ENCODE peak calls at places on chromosomes 12 and 14, in nine cellular contexts. I is HEK293T; E is stimulated activated CD4-positive, alpha-beta T cell treated with anti-CD3 and anti-CD28 coated beads, TNF-alpha, amount 100 ng/mL, for 4 hours; T is NCI-H2081; Q is left ventricle myocardium inferior; Y is activated T-helper 1 cell treated with Interleukin-2 at 50 U/mL for 16 hours; A is hippocampal formation; O is GM13977; C is Peyer's patch. K is an unnamed sample.

GRCh38 chr12:40178701-40179100 is 46.1 kb upstream of the LRRK2 start:
- DNase-seq in I (no peak), E (no peak), T (no peak), Q (no peak), Y (no peak), A (no peak), O (no peak), C (no peak), K (no peak)

GRCh38 chr12:29314421-29314820 is 66.6 kb downstream of the ERGIC2 start:
- DNase-seq in I (no peak), E (no peak), T (no peak), Q (peak), Y (no peak), A (peak), O (no peak), C (no peak), K (no peak)

GRCh38 chr12:1576410-1577240 is 17.8 kb downstream of the FBXL14 start:
- DNase-seq in I (peak), E (no peak), T (no peak), Q (no peak), Y (no peak), A (no peak), O (no peak), C (no peak), K (peak)

GRCh38 chr12:108282676-108283075 is 56.4 kb downstream of the CMKLR1 start:
- DNase-seq in I (no peak), E (no peak), T (no peak), Q (no peak), Y (no peak), A (no peak), O (no peak), C (no peak), K (no peak)

GRCh38 chr14:56400426-56400825 is 179.2 kb upstream of the TMEM260 start:
- DNase-seq in I (no peak), E (no peak), T (no peak), Q (no peak), Y (no peak), A (no peak), O (no peak), C (no peak), K (no peak)

GRCh38 chr12:105748806-105749600 is 389.8 kb downstream of the NUAK1 start:
- DNase-seq in I (no peak), E (no peak), T (no peak), Q (peak), Y (no peak), A (peak), O (no peak), C (no peak), K (peak)

GRCh38 chr14:93430319-93430801 is 379 bp upstream of the UNC79 start:
- DNase-seq in I (peak), E (no peak), T (peak), Q (no peak), Y (no peak), A (peak), O (no peak), C (no peak), K (peak)

GRCh38 chr12:102992720-102993119 is 35.2 kb downstream of the ASCL1 start:
- DNase-seq in I (no peak), E (no peak), T (no peak), Q (no peak), Y (no peak), A (no peak), O (no peak), C (no peak), K (no peak)

GRCh38 chr12:22283006-22283506 is 51.5 kb downstream of the ST8SIA1 start:
- DNase-seq in I (no peak), E (no peak), T (no peak), Q (no peak), Y (no peak), A (no peak), O (no peak), C (no peak), K (peak)

GRCh38 chr12:49046129-49046895 is 14.3 kb downstream of the KMT2D start:
- DNase-seq in I (no peak), E (no peak), T (no peak), Q (no peak), Y (no peak), A (no peak), O (no peak), C (peak), K (no peak)

GRCh38 chr12:131390408-131391100 is 320.3 kb upstream of the SFSWAP start:
- DNase-seq in I (no peak), E (no peak), T (no peak), Q (no peak), Y (no peak), A (peak), O (peak), C (no peak), K (no peak)

GRCh38 chr14:100910888-100911664 is 7.6 kb upstream of the RTL1 start:
- DNase-seq in I (no peak), E (no peak), T (no peak), Q (no peak), Y (no peak), A (no peak), O (no peak), C (no peak), K (no peak)

GRCh38 chr12:102406033-102406584 is 74.3 kb downstream of the IGF1 start:
- DNase-seq in I (no peak), E (no peak), T (peak), Q (peak), Y (no peak), A (peak), O (no peak), C (no peak), K (peak)

GRCh38 chr14:50373959-50374358 is 22.7 kb downstream of the CDKL1 start:
- DNase-seq in I (no peak), E (no peak), T (no peak), Q (no peak), Y (no peak), A (no peak), O (no peak), C (no peak), K (no peak)

GRCh38 chr12:125246346-125246656 is 181.1 kb downstream of the AACS start:
- DNase-seq in I (no peak), E (no peak), T (no peak), Q (no peak), Y (no peak), A (no peak), O (no peak), C (no peak), K (no peak)

GRCh38 chr12:106082216-106083175 is 56.3 kb downstream of the NUAK1 start:
- DNase-seq in I (peak), E (no peak), T (no peak), Q (no peak), Y (no peak), A (no peak), O (no peak), C (no peak), K (no peak)

GRCh38 chr14:34460841-34461240 is 1.2 kb downstream of the SPTSSA start:
- DNase-seq in I (no peak), E (no peak), T (no peak), Q (no peak), Y (no peak), A (no peak), O (no peak), C (no peak), K (no peak)

GRCh38 chr12:96236221-96236822 is 42.1 kb downstream of the ELK3 start:
- DNase-seq in I (no peak), E (no peak), T (no peak), Q (peak), Y (no peak), A (no peak), O (no peak), C (no peak), K (peak)

GRCh38 chr14:69269381-69269780 is 9.4 kb downstream of the GALNT16 start:
- DNase-seq in I (no peak), E (no peak), T (no peak), Q (no peak), Y (no peak), A (no peak), O (no peak), C (no peak), K (no peak)

GRCh38 chr14:32584079-32584478 is 255.0 kb downstream of the AKAP6 start:
- DNase-seq in I (no peak), E (no peak), T (no peak), Q (no peak), Y (no peak), A (no peak), O (no peak), C (no peak), K (no peak)

GRCh38 chr12:111387747-111388365 is 17.9 kb upstream of the SH2B3 start:
- DNase-seq in I (no peak), E (no peak), T (no peak), Q (no peak), Y (no peak), A (no peak), O (no peak), C (no peak), K (no peak)

GRCh38 chr12:96493101-96493500 is 3.7 kb downstream of the CFAP54 start:
- DNase-seq in I (no peak), E (no peak), T (no peak), Q (no peak), Y (no peak), A (no peak), O (no peak), C (no peak), K (no peak)

GRCh38 chr14:72849222-72849621 is 44.7 kb downstream of the DPF3 start:
- DNase-seq in I (no peak), E (no peak), T (no peak), Q (no peak), Y (no peak), A (no peak), O (no peak), C (no peak), K (no peak)

K was measured in GM03348.